ENCODE peak calls at places on chromosomes 3 and 15, in four cellular contexts. U, Q, D and F are unnamed samples.

GRCh38 chr15:100373037-100373896 is 31.5 kb upstream of the ADAMTS17 start:
- DNase-seq in U (no peak), Q (no peak), D (no peak), F (no peak)

GRCh38 chr15:82750831-82751181 is 41.1 kb upstream of the AP3B2 start:
- DNase-seq in U (no peak), Q (no peak), D (no peak), F (no peak)

GRCh38 chr15:76533060-76533955 is 196.7 kb downstream of the ISL2 start:
- DNase-seq in U (no peak), Q (no peak), D (no peak), F (no peak)

GRCh38 chr3:119368243-119368800 is 74.1 kb downstream of the ARHGAP31 start:
- DNase-seq in U (no peak), Q (no peak), D (no peak), F (no peak)

GRCh38 chr15:59371458-59372351 is 966 bp downstream of the MYO1E start:
- DNase-seq in U (no peak), Q (peak; percentile 18), D (peak; percentile 16), F (no peak)

GRCh38 chr15:40291088-40291574 is 8.3 kb upstream of the ANKRD63 start:
- DNase-seq in U (no peak), Q (peak; percentile 42), D (no peak), F (no peak)

GRCh38 chr3:27533718-27534578 is 49.8 kb upstream of the SLC4A7 start:
- DNase-seq in U (peak; percentile 96), Q (peak; percentile 25), D (peak; percentile 44), F (peak; percentile 99)

GRCh38 chr15:33145447-33145846 is 49.1 kb downstream of the FMN1 start:
- DNase-seq in U (no peak), Q (no peak), D (no peak), F (no peak)

GRCh38 chr3:17044844-17045243 is 160.1 kb downstream of the PLCL2 start:
- DNase-seq in U (no peak), Q (no peak), D (no peak), F (no peak)

GRCh38 chr3:58388550-58389061 is 45.0 kb downstream of the PDHB start:
- DNase-seq in U (peak; percentile 59), Q (no peak), D (no peak), F (peak; percentile 96)

GRCh38 chr15:42623951-42624350 is 48.5 kb downstream of the STARD9 start:
- DNase-seq in U (no peak), Q (no peak), D (no peak), F (no peak)

GRCh38 chr3:145219355-145220196 is 941.4 kb downstream of the PLOD2 start:
- DNase-seq in U (no peak), Q (no peak), D (no peak), F (no peak)

GRCh38 chr15:45456212-45457106 is 66.1 kb downstream of the SLC30A4 start:
- DNase-seq in U (peak; percentile 98), Q (no peak), D (peak; percentile 49), F (peak; percentile 98)

GRCh38 chr3:46276497-46277099 is 34.3 kb downstream of the CCR3 start:
- DNase-seq in U (no peak), Q (peak; percentile 19), D (peak; percentile 76), F (no peak)

GRCh38 chr3:50606596-50606995 is 5.0 kb downstream of the CISH start:
- DNase-seq in U (no peak), Q (no peak), D (peak; percentile 64), F (no peak)

GRCh38 chr15:56428821-56429458 is 36.0 kb downstream of the MNS1 start:
- DNase-seq in U (no peak), Q (no peak), D (no peak), F (no peak)

GRCh38 chr15:56251315-56252091 is 7.8 kb upstream of the RFX7 start:
- DNase-seq in U (no peak), Q (no peak), D (no peak), F (no peak)

GRCh38 chr3:17553080-17553479 is 189.4 kb downstream of the TBC1D5 start:
- DNase-seq in U (no peak), Q (no peak), D (no peak), F (no peak)

GRCh38 chr3:89353465-89353864 is 246.0 kb downstream of the EPHA3 start:
- DNase-seq in U (peak; percentile 55), Q (no peak), D (no peak), F (no peak)

GRCh38 chr3:190912736-190913135 is 50.2 kb upstream of the GMNC start:
- DNase-seq in U (peak; percentile 1), Q (no peak), D (no peak), F (no peak)

GRCh38 chr3:112454098-112454884 is 45.0 kb downstream of the BTLA start:
- DNase-seq in U (no peak), Q (no peak), D (no peak), F (no peak)

GRCh38 chr3:14007006-14007405 is 117.7 kb downstream of the CHCHD4 start:
- DNase-seq in U (no peak), Q (no peak), D (no peak), F (no peak)

GRCh38 chr15:88264622-88265021 is 8.1 kb upstream of the NTRK3 start:
- DNase-seq in U (no peak), Q (no peak), D (no peak), F (no peak)

GRCh38 chr3:13013151-13013561 is 60.1 kb downstream of the IQSEC1 start:
- DNase-seq in U (no peak), Q (no peak), D (no peak), F (no peak)

GRCh38 chr3:83034806-83035703 is 1273.6 kb upstream of the GBE1 start:
- DNase-seq in U (no peak), Q (no peak), D (no peak), F (no peak)

GRCh38 chr3:55923626-55924025 is 436.5 kb upstream of the WNT5A start:
- DNase-seq in U (no peak), Q (no peak), D (no peak), F (no peak)

GRCh38 chr3:178072931-178073330 is 463.3 kb upstream of the KCNMB2 start:
- DNase-seq in U (no peak), Q (no peak), D (no peak), F (no peak)

GRCh38 chr3:58306662-58307286 is 454 bp downstream of the HTD2 start:
- DNase-seq in U (no peak), Q (no peak), D (peak; percentile 16), F (no peak)

GRCh38 chr3:17207019-17207418 is 322.3 kb downstream of the PLCL2 start:
- DNase-seq in U (no peak), Q (no peak), D (no peak), F (no peak)

GRCh38 chr3:44021646-44022594 is 219.8 kb upstream of the TOPAZ1 start:
- DNase-seq in U (no peak), Q (no peak), D (no peak), F (no peak)